ENCODE peak calls at places on chromosomes 7 and 10, in four cellular contexts. Z is LNCaP clone FGC, T is lower leg skin, F is fibroblast of pulmonary artery. Y is an unnamed sample.

GRCh38 chr7:151076863-151077704 is 3.5 kb downstream of the FASTK start:
- DNase-seq in T (no peak), F (no peak), Z (no peak), Y (peak; percentile 23)

GRCh38 chr7:37421820-37422219 is 26.8 kb downstream of the ELMO1 start:
- DNase-seq in F (peak; percentile 15), T (peak; percentile 70), Z (no peak), Y (peak; percentile 46)

GRCh38 chr7:100546868-100547800 is 8.1 kb downstream of the AGFG2 start:
- DNase-seq in Z (no peak), F (no peak), T (no peak), Y (no peak)

GRCh38 chr10:101607124-101607523 is 19.0 kb downstream of the DPCD start:
- DNase-seq in Z (no peak), T (no peak), F (no peak), Y (no peak)

GRCh38 chr7:37068902-37069301 is 344.6 kb upstream of the AOAH start:
- DNase-seq in Z (no peak), F (no peak), T (no peak), Y (no peak)

GRCh38 chr7:11749629-11750028 is 82.4 kb downstream of the THSD7A start:
- DNase-seq in F (no peak), T (no peak), Z (no peak), Y (no peak)

GRCh38 chr10:132574783-132575319 is 37.3 kb downstream of the INPP5A start:
- DNase-seq in T (peak; percentile 82), F (peak; percentile 23), Z (no peak), Y (peak; percentile 49)

GRCh38 chr10:119395287-119396007 is 147.1 kb downstream of the RGS10 start:
- DNase-seq in T (no peak), Z (no peak), F (peak; percentile 82), Y (peak; percentile 76)

GRCh38 chr10:43225004-43225786 is 41.7 kb downstream of the RASGEF1A start:
- DNase-seq in Z (no peak), F (no peak), T (peak; percentile 28), Y (no peak)

GRCh38 chr7:1843271-1843861 is 173.3 kb downstream of the ELFN1 start:
- DNase-seq in T (peak; percentile 78), Z (no peak), F (no peak), Y (no peak)

GRCh38 chr7:88226201-88226600 is 6.4 kb upstream of the SRI start:
- DNase-seq in T (no peak), F (no peak), Z (no peak), Y (no peak)

GRCh38 chr7:100435401-100436304 is 644 bp downstream of the PPP1R35 start:
- DNase-seq in T (peak; percentile 91), F (peak; percentile 24), Z (peak; percentile 18), Y (peak; percentile 33)

GRCh38 chr10:127117125-127117524 is 79.3 kb downstream of the INSYN2A start:
- DNase-seq in Z (peak; percentile 37), F (peak; percentile 69), T (no peak), Y (peak; percentile 67)

GRCh38 chr10:26860026-26860541 is 674 bp downstream of the ABI1 start:
- DNase-seq in Z (no peak), F (peak; percentile 76), T (peak; percentile 95), Y (peak; percentile 84)

GRCh38 chr7:46544396-46545008 is 623.4 kb upstream of the IGFBP3 start:
- DNase-seq in Z (no peak), T (no peak), F (peak; percentile 87), Y (peak; percentile 83)

GRCh38 chr7:112897839-112898431 is 107.7 kb upstream of the TMEM168 start:
- DNase-seq in F (no peak), Z (no peak), T (no peak), Y (no peak)

GRCh38 chr10:128784444-128784843 is 658.2 kb upstream of the MKI67 start:
- DNase-seq in F (no peak), Z (no peak), T (no peak), Y (no peak)

GRCh38 chr7:27115161-27116018 is 12.9 kb upstream of the HOXA2 start:
- DNase-seq in Z (no peak), T (no peak), F (no peak), Y (no peak)

GRCh38 chr7:2048531-2048930 is 184.2 kb downstream of the MAD1L1 start:
- DNase-seq in F (no peak), T (no peak), Z (no peak), Y (no peak)

GRCh38 chr7:103341466-103341865 is 3.1 kb downstream of the DNAJC2 start:
- DNase-seq in Z (no peak), T (no peak), F (no peak), Y (no peak)

GRCh38 chr10:43524434-43525247 is 49.8 kb downstream of the ZNF239 start:
- DNase-seq in Z (no peak), F (peak; percentile 1), T (no peak), Y (no peak)

GRCh38 chr10:126857178-126857806 is 47.9 kb upstream of the DOCK1 start:
- DNase-seq in Z (no peak), T (peak; percentile 23), F (no peak), Y (no peak)

GRCh38 chr10:126663880-126664279 is 6.6 kb downstream of the C10orf90 start:
- DNase-seq in F (peak; percentile 34), T (no peak), Z (no peak), Y (peak; percentile 93)

GRCh38 chr7:29254663-29255062 is 60.1 kb downstream of the CHN2 start:
- DNase-seq in F (no peak), Z (no peak), T (no peak), Y (no peak)

GRCh38 chr7:40213856-40214255 is 79.1 kb downstream of the SUGCT start:
- DNase-seq in Z (no peak), F (peak; percentile 42), T (no peak), Y (no peak)

GRCh38 chr10:95861401-95861800 is 46.4 kb upstream of the CC2D2B start:
- DNase-seq in F (no peak), T (no peak), Z (no peak), Y (no peak)

GRCh38 chr10:124000792-124001201 is 92.6 kb downstream of the CHST15 start:
- DNase-seq in F (no peak), T (peak; percentile 84), Z (no peak), Y (peak; percentile 51)

GRCh38 chr10:112409274-112409673 is 35.4 kb downstream of the ACSL5 start:
- DNase-seq in T (no peak), Z (no peak), F (no peak), Y (no peak)

GRCh38 chr7:71311576-71311975 is 179.6 kb downstream of the GALNT17 start:
- DNase-seq in T (no peak), Z (no peak), F (no peak), Y (no peak)

GRCh38 chr10:28940158-28940888 is 263.0 kb downstream of the BAMBI start:
- DNase-seq in T (no peak), Z (no peak), F (no peak), Y (no peak)

GRCh38 chr10:28938745-28939144 is 261.4 kb downstream of the BAMBI start:
- DNase-seq in Z (peak; percentile 52), T (no peak), F (no peak), Y (no peak)

GRCh38 chr10:28937959-28938358 is 260.6 kb downstream of the BAMBI start:
- DNase-seq in Z (no peak), F (no peak), T (no peak), Y (no peak)

GRCh38 chr10:28942012-28942411 is 264.7 kb downstream of the BAMBI start:
- DNase-seq in Z (no peak), T (no peak), F (no peak), Y (no peak)

GRCh38 chr10:28939352-28940157 is 262.2 kb downstream of the BAMBI start:
- DNase-seq in T (no peak), F (peak; percentile 98), Z (no peak), Y (peak; percentile 97)
- TF ChIP-seq CTCF in T (no peak), F (peak; percentile 36), Z (no peak), Y (no peak)

GRCh38 chr10:68235591-68235990 is 3.7 kb upstream of the ATOH7 start:
- DNase-seq in T (no peak), F (no peak), Z (no peak), Y (no peak)
- H3K4me3 ChIP-seq in T (no peak overlapping the region), F (no peak overlapping the region), Z (no peak overlapping the region), Y (no peak overlapping the region)

DNA sequence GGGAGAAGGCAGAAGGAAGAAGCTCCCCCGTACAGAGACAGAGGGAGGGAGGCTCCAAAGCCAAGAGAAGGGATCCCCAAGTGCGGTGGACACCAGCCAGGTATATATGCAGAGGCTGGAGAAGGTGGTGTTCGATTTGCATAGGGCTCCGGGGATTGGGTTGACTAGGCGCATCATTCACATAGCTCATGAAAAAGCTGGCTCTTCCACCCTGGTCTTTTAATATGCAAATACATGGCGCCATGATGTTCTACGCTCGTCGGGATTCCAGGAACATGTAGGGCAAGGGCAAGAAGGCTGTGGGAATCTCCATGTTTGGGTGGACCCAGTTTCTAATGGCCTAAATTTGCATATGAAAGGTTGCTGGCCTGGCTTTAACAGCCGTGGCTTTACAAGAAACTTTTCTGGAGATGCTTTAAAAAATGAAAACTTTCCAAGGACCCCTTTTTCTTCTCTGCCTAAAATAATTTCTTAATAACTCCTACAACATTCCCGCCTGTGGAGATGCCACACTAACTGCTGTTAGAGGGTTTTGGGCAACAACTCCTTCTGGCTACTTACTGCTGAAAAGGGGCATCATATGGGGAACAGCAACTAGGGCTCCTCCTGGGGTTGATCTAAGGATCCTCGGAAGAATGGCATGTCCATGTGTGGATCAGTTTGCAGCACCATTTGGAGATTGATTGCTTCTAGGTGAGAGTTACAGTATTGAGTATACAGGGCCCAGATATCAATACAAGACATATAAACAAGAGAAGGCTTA is 28.3 kb downstream of the C1GALT1 start:
- DNase-seq in Z (no peak), F (no peak), T (no peak), Y (no peak)
- TF ChIP-seq CTCF in Z (no peak), F (no peak), T (no peak), Y (no peak)

GRCh38 chr7:35729966-35730345 is 35.0 kb upstream of the HERPUD2 start:
- DNase-seq in Z (no peak), T (no peak), F (no peak), Y (no peak)
- H3K4me3 ChIP-seq in Z (no peak overlapping the region), T (no peak overlapping the region), F (no peak overlapping the region), Y (no peak overlapping the region)

DNA sequence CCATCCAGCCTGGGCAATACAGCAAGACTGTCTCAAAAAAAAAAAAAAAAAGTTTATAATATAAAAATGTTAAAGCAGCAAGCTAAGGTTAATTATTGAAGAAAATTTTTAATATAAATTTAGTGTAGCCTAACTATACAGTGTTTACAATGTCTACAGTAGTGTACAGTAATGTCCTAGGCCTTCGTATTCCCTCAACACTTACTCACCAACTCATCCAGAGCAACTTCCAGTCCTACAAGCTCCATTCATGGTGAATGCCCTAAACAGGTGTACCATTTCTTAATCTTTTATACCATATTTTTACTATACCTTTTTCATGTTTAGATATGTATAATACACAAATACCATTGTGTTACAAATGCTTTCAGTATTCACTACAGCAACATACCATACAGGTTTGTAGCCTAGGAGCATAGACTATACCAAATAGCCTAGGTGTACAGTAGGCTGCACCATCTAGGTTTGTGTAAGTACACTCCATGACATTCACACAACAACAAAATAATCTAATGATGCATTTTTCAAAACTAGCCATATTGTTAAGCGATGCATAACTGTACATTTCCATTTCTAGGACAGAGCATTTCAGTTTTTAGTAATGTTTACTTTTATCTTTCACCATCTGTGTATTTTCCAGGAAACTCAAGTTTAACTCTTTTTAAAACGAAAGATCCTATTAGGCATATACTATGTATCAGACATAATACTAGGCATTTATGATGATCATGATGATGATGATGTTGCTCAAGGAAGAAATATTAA is 43.3 kb downstream of the CNOT4 start:
- DNase-seq in F (no peak), T (no peak), Z (no peak), Y (no peak)
- TF ChIP-seq CTCF in F (no peak), T (no peak), Z (no peak), Y (no peak)